ENCODE peak calls at places on chromosomes 5 and 9, in seven cellular contexts. V is stimulated activated CD8-positive, alpha-beta memory T cell treated with anti-CD3 and anti-CD28 coated beads, Interleukin-4, amount 100 ng/mL, for 24 hours; L is T-helper 2 cell; S is left ventricle myocardium inferior; Y is erythroblast; F is body of pancreas; K is A549. J is an unnamed sample.
A peak's percentile ranks its signal among the peaks of the same experiment; 100 is the strongest.

GRCh38 chr9:278651-279050 is 64.0 kb downstream of the DOCK8 start:
- DNase-seq in V (no peak), L (no peak), S (no peak), Y (no peak), F (peak; percentile 8), K (no peak), J (no peak)

GRCh38 chr5:143541943-143542797 is 138.7 kb upstream of the NR3C1 start:
- DNase-seq in V (no peak), L (no peak), S (no peak), Y (no peak), F (no peak), K (no peak), J (no peak)

GRCh38 chr9:5714501-5715401 is 85.8 kb downstream of the RIC1 start:
- DNase-seq in V (no peak), L (no peak), S (no peak), Y (no peak), F (no peak), K (peak; percentile 46), J (no peak)

GRCh38 chr5:67639311-67639710 is 442.7 kb upstream of the CD180 start:
- DNase-seq in V (no peak), L (no peak), S (peak; percentile 61), Y (no peak), F (no peak), K (no peak), J (no peak)

GRCh38 chr9:88258587-88258986 is 120.3 kb upstream of the SPATA31C2 start:
- DNase-seq in V (no peak), L (no peak), S (peak; percentile 76), Y (no peak), F (peak; percentile 79), K (no peak), J (no peak)

GRCh38 chr5:76682395-76682794 is 33.5 kb upstream of the F2R start:
- DNase-seq in V (no peak), L (no peak), S (no peak), Y (no peak), F (no peak), K (no peak), J (no peak)

GRCh38 chr5:75964008-75964407 is 119.2 kb upstream of the SV2C start:
- DNase-seq in V (no peak), L (no peak), S (no peak), Y (no peak), F (no peak), K (no peak), J (no peak)

GRCh38 chr9:34349324-34349723 is 20.0 kb downstream of the NUDT2 start:
- DNase-seq in V (no peak), L (no peak), S (no peak), Y (no peak), F (no peak), K (no peak), J (no peak)